ENCODE peak calls at places on chromosomes 16 and 17, in five cellular contexts. W is left ventricle myocardium inferior; K is tibial nerve; D is HAP-1; Z is CD8-positive, alpha-beta T cell. B is an unnamed sample.
A peak's percentile ranks its signal among the peaks of the same experiment; 100 is the strongest.

GRCh38 chr16:85005278-85006069 is 5.9 kb downstream of the ZDHHC7 start:
- DNase-seq in W (no peak), K (peak; percentile 67), D (no peak), Z (no peak), B (peak; percentile 18)

GRCh38 chr16:27550582-27550920 is 607 bp downstream of the KATNIP start:
- DNase-seq in W (no peak), K (no peak), D (no peak), Z (no peak), B (no peak)

GRCh38 chr16:57619606-57620315 is 8.7 kb upstream of the ADGRG1 start:
- DNase-seq in W (no peak), K (no peak), D (no peak), Z (no peak), B (peak; percentile 79)

GRCh38 chr17:79423811-79424465 is 186.9 kb downstream of the RBFOX3 start:
- DNase-seq in W (no peak), K (no peak), D (no peak), Z (no peak), B (no peak)

GRCh38 chr16:69501956-69502457 is 63.8 kb upstream of the NFAT5 start:
- DNase-seq in W (no peak), K (no peak), D (no peak), Z (no peak), B (no peak)

GRCh38 chr17:4072487-4073157 is 70.2 kb downstream of the ZZEF1 start:
- DNase-seq in W (no peak), K (no peak), D (no peak), Z (no peak), B (no peak)

GRCh38 chr17:18319604-18320256 is 4.6 kb downstream of the SMCR8 start:
- DNase-seq in W (no peak), K (no peak), D (peak; percentile 35), Z (no peak), B (peak; percentile 70)

GRCh38 chr17:28950017-28950751 is 1.1 kb downstream of the PHF12 start:
- DNase-seq in W (peak; percentile 43), K (no peak), D (peak; percentile 52), Z (peak; percentile 40), B (peak; percentile 78)

GRCh38 chr17:39107141-39107540 is 44.3 kb downstream of the PLXDC1 start:
- DNase-seq in W (no peak), K (no peak), D (no peak), Z (no peak), B (no peak)

GRCh38 chr17:40618754-40619625 is 28.6 kb downstream of the SMARCE1 start:
- DNase-seq in W (no peak), K (no peak), D (no peak), Z (no peak), B (no peak)

GRCh38 chr16:12874135-12874534 is 27.3 kb upstream of the SHISA9 start:
- DNase-seq in W (no peak), K (no peak), D (no peak), Z (no peak), B (no peak)

GRCh38 chr17:73630531-73630930 is 13.7 kb downstream of the SDK2 start:
- DNase-seq in W (no peak), K (no peak), D (no peak), Z (no peak), B (no peak)

GRCh38 chr17:72984145-72984924 is 108.2 kb downstream of the SLC39A11 start:
- DNase-seq in W (no peak), K (no peak), D (no peak), Z (no peak), B (no peak)

GRCh38 chr17:56602292-56603130 is 9.0 kb downstream of the NOG start:
- DNase-seq in W (no peak), K (no peak), D (no peak), Z (no peak), B (no peak)

GRCh38 chr16:8691728-8692127 is 17.3 kb downstream of the ABAT start:
- DNase-seq in W (no peak), K (no peak), D (no peak), Z (no peak), B (no peak)

GRCh38 chr17:7282752-7283321 is 1.3 kb downstream of the SLC2A4 start:
- DNase-seq in W (no peak), K (no peak), D (no peak), Z (no peak), B (peak; percentile 20)

GRCh38 chr16:57391308-57391699 is 13.3 kb upstream of the CCL17 start:
- DNase-seq in W (no peak), K (no peak), D (no peak), Z (no peak), B (no peak)

GRCh38 chr17:41773731-41774193 is 12.7 kb downstream of the JUP start:
- DNase-seq in W (no peak), K (no peak), D (no peak), Z (no peak), B (peak; percentile 60)

GRCh38 chr16:56355786-56356275 is 69.5 kb downstream of the AMFR start:
- DNase-seq in W (peak; percentile 14), K (no peak), D (no peak), Z (no peak), B (peak; percentile 70)

GRCh38 chr16:29820271-29820701 is at the start of gene MVP:
- DNase-seq in W (peak; percentile 67), K (peak; percentile 62), D (no peak), Z (peak; percentile 46), B (no peak)

GRCh38 chr16:29820730-29821662 is 734 bp downstream of the MVP start:
- DNase-seq in W (no peak), K (no peak), D (no peak), Z (peak; percentile 33), B (no peak)

GRCh38 chr16:29818082-29818481 is 2.1 kb downstream of the PAGR1 start:
- DNase-seq in W (no peak), K (no peak), D (no peak), Z (no peak), B (no peak)

GRCh38 chr16:29821663-29822115 is 1.4 kb downstream of the MVP start:
- DNase-seq in W (no peak), K (no peak), D (no peak), Z (no peak), B (no peak)

GRCh38 chr16:29819506-29819905 is 756 bp upstream of the MVP start:
- DNase-seq in W (no peak), K (no peak), D (no peak), Z (no peak), B (no peak)
- H3K4me3 ChIP-seq in W (peak overlapping the region; percentile 81), K (no peak overlapping the region), D (no peak overlapping the region), Z (no peak overlapping the region), B (no peak overlapping the region)

GRCh38 chr17:19378416-19379293 is at the start of gene MAPK7:
- DNase-seq in W (no peak), K (no peak), D (no peak), Z (no peak), B (peak; percentile 98)

GRCh38 chr17:19381361-19381740 is 3.1 kb downstream of the MAPK7 start:
- DNase-seq in W (no peak), K (no peak), D (no peak), Z (no peak), B (no peak)

GRCh38 chr17:19381741-19382444 is 3.6 kb downstream of the MAPK7 start:
- DNase-seq in W (no peak), K (no peak), D (no peak), Z (no peak), B (no peak)

GRCh38 chr17:19379306-19380075 is 1.2 kb downstream of the MAPK7 start:
- DNase-seq in W (no peak), K (no peak), D (no peak), Z (no peak), B (no peak)

GRCh38 chr17:19380551-19381284 is 2.4 kb downstream of the MAPK7 start:
- DNase-seq in W (no peak), K (no peak), D (no peak), Z (no peak), B (no peak)
- H3K36me3 ChIP-seq in W (peaks cover 47% of the 10 kb centered on the region), K (peaks cover 53% of the 10 kb centered on the region), D (peaks cover 46% of the 10 kb centered on the region), Z (no peaks in the 10 kb centered on the region), B (peaks cover 39% of the 10 kb centered on the region)

GRCh38 chr16:15961060-15961511 is 11.7 kb downstream of the ABCC1 start:
- DNase-seq in W (no peak), K (no peak), D (peak; percentile 22), Z (peak; percentile 48), B (no peak)
- H3K4me3 ChIP-seq in W (no peak overlapping the region), K (no peak overlapping the region), D (no peak overlapping the region), Z (peak overlapping the region; percentile 38), B (no peak overlapping the region)

GRCh38 chr16:67637625-67638024 is 7.3 kb upstream of the CARMIL2 start:
- DNase-seq in W (no peak), K (no peak), D (no peak), Z (no peak), B (no peak)
- H3K36me3 ChIP-seq in W (peaks cover 58% of the 10 kb centered on the region), K (peaks cover 71% of the 10 kb centered on the region), D (peaks cover 56% of the 10 kb centered on the region), Z (peaks cover 26% of the 10 kb centered on the region), B (peaks cover 8% of the 10 kb centered on the region)

GRCh38 chr17:35239823-35240222 is 3.0 kb upstream of the SLFN5 start:
- DNase-seq in W (no peak), K (no peak), D (no peak), Z (no peak), B (no peak)

GRCh38 chr17:35240861-35241260 is 2.0 kb upstream of the SLFN5 start:
- DNase-seq in W (no peak), K (no peak), D (no peak), Z (no peak), B (no peak)

GRCh38 chr17:35242158-35242804 is 591 bp upstream of the SLFN5 start:
- DNase-seq in W (peak; percentile 35), K (peak; percentile 29), D (peak; percentile 45), Z (peak; percentile 80), B (peak; percentile 93)

GRCh38 chr17:35242805-35243458 is at the start of gene SLFN5:
- DNase-seq in W (peak; percentile 94), K (peak; percentile 98), D (peak; percentile 71), Z (peak; percentile 95), B (peak; percentile 95)

DNA sequence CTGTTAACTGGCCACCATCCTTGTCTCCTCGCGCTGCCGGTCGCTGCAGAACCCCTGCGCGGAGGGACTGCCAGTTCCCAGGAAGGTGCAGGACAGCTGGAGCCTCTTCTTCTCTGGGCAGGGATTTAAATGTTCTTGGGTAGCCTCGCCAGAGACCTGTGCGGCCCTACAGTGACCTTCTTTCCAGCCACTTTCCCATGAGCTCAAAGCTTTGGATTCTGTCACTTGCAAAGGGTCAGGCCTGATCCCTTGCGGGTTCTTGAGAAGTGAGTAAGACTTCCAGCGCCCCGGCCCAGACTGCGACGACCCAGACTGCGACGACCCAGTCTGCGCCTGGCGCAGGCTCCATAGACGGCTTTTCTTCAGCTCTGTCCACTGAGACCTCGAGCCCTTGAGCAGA is 1.4 kb upstream of the SLFN5 start:
- DNase-seq in W (no peak), K (no peak), D (no peak), Z (peak; percentile 18), B (peak; percentile 15)
- H3K4me3 ChIP-seq in W (peak overlapping the region; percentile 91), K (peak overlapping the region; percentile 77), D (no peak overlapping the region), Z (peak overlapping the region; percentile 92), B (no peak overlapping the region)